ENCODE peak calls at places on chromosomes 1 and 21, in ten cellular contexts. C is HepG2, H is SJSA1, W is choroid plexus epithelial cell, B is AG09319, D is left ventricle myocardium inferior, N is aorta, P is GM12865, A is lung, M is HCEC 1CT. R is an unnamed sample.

GRCh38 chr1:77438239-77438913 is 156.6 kb downstream of the AK5 start:
- DNase-seq in C (no peak), H (peak; percentile 42), W (peak; percentile 80), B (peak; percentile 57), D (no peak), N (no peak), P (no peak), A (no peak), M (peak; percentile 69), R (peak; percentile 80)

GRCh38 chr1:47708658-47709301 is 270.9 kb downstream of the FOXD2 start:
- DNase-seq in C (no peak), H (no peak), W (peak; percentile 71), B (no peak), D (no peak), N (no peak), P (no peak), A (no peak), M (no peak), R (no peak)

GRCh38 chr1:32180186-32181060 is 948 bp downstream of the TXLNA start:
- DNase-seq in C (peak; percentile 18), H (no peak), W (peak; percentile 63), B (no peak), D (peak; percentile 53), N (peak; percentile 79), P (peak; percentile 59), A (peak; percentile 36), M (peak; percentile 56), R (no peak)

GRCh38 chr1:221069178-221069903 is 190.1 kb downstream of the HLX start:
- DNase-seq in C (no peak), H (no peak), W (no peak), B (no peak), D (no peak), N (no peak), P (peak; percentile 81), A (no peak), M (no peak), R (no peak)

GRCh38 chr1:83508485-83509151 is 490.3 kb downstream of the TTLL7 start:
- DNase-seq in C (no peak), H (peak; percentile 91), W (peak; percentile 56), B (peak; percentile 92), D (no peak), N (peak; percentile 44), P (peak; percentile 91), A (no peak), M (no peak), R (peak; percentile 13)

GRCh38 chr1:24704411-24705259 is 40.6 kb upstream of the CLIC4 start:
- DNase-seq in C (no peak), H (peak; percentile 90), W (peak; percentile 42), B (no peak), D (no peak), N (no peak), P (no peak), A (no peak), M (peak; percentile 28), R (no peak)

GRCh38 chr1:218969021-218969420 is 204.7 kb upstream of the LYPLAL1 start:
- DNase-seq in C (no peak), H (no peak), W (no peak), B (no peak), D (no peak), N (no peak), P (no peak), A (no peak), M (no peak), R (peak; percentile 27)

GRCh38 chr1:42348498-42348897 is 13.5 kb upstream of the FOXJ3 start:
- DNase-seq in C (no peak), H (no peak), W (no peak), B (no peak), D (no peak), N (no peak), P (no peak), A (no peak), M (no peak), R (no peak)

GRCh38 chr1:44609412-44609767 is 64.9 kb downstream of the TMEM53 start:
- DNase-seq in C (peak; percentile 28), H (peak; percentile 19), W (peak; percentile 55), B (no peak), D (peak; percentile 39), N (peak; percentile 63), P (peak; percentile 42), A (no peak), M (peak; percentile 44), R (no peak)

GRCh38 chr1:15764269-15764764 is 5.7 kb downstream of the FBLIM1 start:
- DNase-seq in C (no peak), H (no peak), W (no peak), B (no peak), D (no peak), N (no peak), P (no peak), A (no peak), M (no peak), R (no peak)

GRCh38 chr1:64280001-64280400 is 76.6 kb downstream of the UBE2U start:
- DNase-seq in C (no peak), H (no peak), W (no peak), B (no peak), D (no peak), N (no peak), P (no peak), A (no peak), M (no peak), R (no peak)

GRCh38 chr1:224502459-224503160 is 68.0 kb upstream of the WDR26 start:
- DNase-seq in C (no peak), H (peak; percentile 69), W (peak; percentile 37), B (no peak), D (no peak), N (no peak), P (no peak), A (no peak), M (no peak), R (no peak)

GRCh38 chr1:223143760-223144248 is 756 bp upstream of the TLR5 start:
- DNase-seq in C (no peak), H (no peak), W (no peak), B (no peak), D (peak; percentile 24), N (peak; percentile 57), P (peak; percentile 62), A (peak; percentile 48), M (no peak), R (no peak)

GRCh38 chr1:178367151-178367550 is 129.6 kb downstream of the CLEC20A start:
- DNase-seq in C (no peak), H (no peak), W (no peak), B (no peak), D (no peak), N (no peak), P (no peak), A (no peak), M (no peak), R (no peak)

GRCh38 chr1:34597877-34598514 is 156.9 kb upstream of the GJB5 start:
- DNase-seq in C (peak; percentile 32), H (peak; percentile 5), W (peak; percentile 11), B (peak; percentile 14), D (peak; percentile 46), N (peak; percentile 66), P (peak; percentile 78), A (peak; percentile 73), M (no peak), R (peak; percentile 23)

GRCh38 chr1:41660570-41661427 is 176.3 kb upstream of the EDN2 start:
- DNase-seq in C (no peak), H (no peak), W (no peak), B (no peak), D (no peak), N (no peak), P (no peak), A (no peak), M (no peak), R (no peak)

GRCh38 chr21:18178509-18178908 is 66.1 kb upstream of the CHODL start:
- DNase-seq in C (no peak), H (no peak), W (no peak), B (no peak), D (no peak), N (no peak), P (no peak), A (no peak), M (no peak), R (no peak)

GRCh38 chr1:155555915-155556314 is 6.7 kb downstream of the ASH1L start:
- DNase-seq in C (no peak), H (no peak), W (no peak), B (no peak), D (no peak), N (no peak), P (no peak), A (no peak), M (no peak), R (no peak)

GRCh38 chr1:41342774-41343355 is 18.4 kb upstream of the FOXO6 start:
- DNase-seq in C (no peak), H (no peak), W (no peak), B (no peak), D (no peak), N (no peak), P (no peak), A (no peak), M (no peak), R (no peak)

GRCh38 chr1:21940492-21940891 is 3.4 kb upstream of the HSPG2 start:
- DNase-seq in C (no peak), H (no peak), W (no peak), B (no peak), D (no peak), N (no peak), P (no peak), A (no peak), M (no peak), R (no peak)

GRCh38 chr21:43273708-43274021 is 104.9 kb downstream of the CRYAA start:
- DNase-seq in C (no peak), H (no peak), W (no peak), B (no peak), D (no peak), N (peak; percentile 30), P (peak; percentile 26), A (no peak), M (no peak), R (no peak)

GRCh38 chr1:185158806-185159205 is 1.8 kb downstream of the SWT1 start:
- DNase-seq in C (no peak), H (no peak), W (peak; percentile 4), B (no peak), D (no peak), N (no peak), P (peak; percentile 2), A (no peak), M (no peak), R (no peak)

GRCh38 chr1:156070523-156070922 is 9.6 kb downstream of the RAB25 start:
- DNase-seq in C (no peak), H (no peak), W (no peak), B (no peak), D (no peak), N (no peak), P (no peak), A (no peak), M (no peak), R (no peak)

GRCh38 chr1:186887198-186887597 is 58.4 kb downstream of the PLA2G4A start:
- DNase-seq in C (no peak), H (no peak), W (no peak), B (no peak), D (no peak), N (no peak), P (no peak), A (no peak), M (peak; percentile 17), R (no peak)

GRCh38 chr21:42097860-42098259 is 26.7 kb downstream of the UMODL1 start:
- DNase-seq in C (peak; percentile 55), H (peak; percentile 92), W (peak; percentile 95), B (peak; percentile 94), D (no peak), N (peak; percentile 89), P (no peak), A (peak; percentile 71), M (peak; percentile 93), R (peak; percentile 85)

R was measured in astrocyte of the cerebellum.